ENCODE peak calls at places on chromosomes 12 and 14, in six cellular contexts. V, N, E, W, Z and H are unnamed samples.

GRCh38 chr12:53380797-53381738 is 1.1 kb downstream of the SP1 start:
- DNase-seq in V (no peak), N (peak; percentile 53), E (peak; percentile 42), W (peak; percentile 65), Z (no peak), H (no peak)

GRCh38 chr14:34009956-34010355 is 59.1 kb upstream of the EGLN3 start:
- DNase-seq in V (no peak), N (no peak), E (no peak), W (no peak), Z (no peak), H (no peak)

GRCh38 chr14:66163023-66163422 is 323.1 kb upstream of the CCDC196 start:
- DNase-seq in V (no peak), N (no peak), E (no peak), W (no peak), Z (no peak), H (no peak)

GRCh38 chr12:66131067-66131688 is 628 bp upstream of the LLPH start:
- DNase-seq in V (no peak), N (no peak), E (no peak), W (no peak), Z (no peak), H (no peak)

GRCh38 chr14:104446611-104447010 is 133.0 kb upstream of the C14orf180 start:
- DNase-seq in V (no peak), N (peak; percentile 49), E (no peak), W (no peak), Z (no peak), H (no peak)

GRCh38 chr12:67773896-67774295 is 125.4 kb downstream of the DYRK2 start:
- DNase-seq in V (no peak), N (no peak), E (no peak), W (peak; percentile 56), Z (no peak), H (no peak)

GRCh38 chr14:36254020-36254614 is 66.3 kb downstream of the MBIP start:
- DNase-seq in V (no peak), N (no peak), E (no peak), W (peak; percentile 6), Z (no peak), H (no peak)

GRCh38 chr12:89947437-89948265 is 239.0 kb upstream of the ATP2B1 start:
- DNase-seq in V (peak; percentile 38), N (no peak), E (no peak), W (peak; percentile 96), Z (peak; percentile 75), H (no peak)

GRCh38 chr12:1162083-1162760 is 171.2 kb downstream of the ERC1 start:
- DNase-seq in V (no peak), N (no peak), E (no peak), W (no peak), Z (no peak), H (no peak)

GRCh38 chr14:66468778-66469367 is 17.3 kb upstream of the CCDC196 start:
- DNase-seq in V (no peak), N (no peak), E (no peak), W (no peak), Z (no peak), H (no peak)

GRCh38 chr12:76183459-76184186 is 99.1 kb upstream of the NAP1L1 start:
- DNase-seq in V (peak; percentile 79), N (no peak), E (peak; percentile 15), W (peak; percentile 99), Z (no peak), H (no peak)

GRCh38 chr12:78198896-78199295 is 368.2 kb downstream of the NAV3 start:
- DNase-seq in V (no peak), N (no peak), E (no peak), W (no peak), Z (no peak), H (no peak)

GRCh38 chr14:67538501-67538900 is 5.4 kb downstream of the PLEKHH1 start:
- DNase-seq in V (no peak), N (no peak), E (no peak), W (no peak), Z (no peak), H (no peak)

GRCh38 chr14:98146416-98146815 is 1125.6 kb downstream of the BCL11B start:
- DNase-seq in V (no peak), N (no peak), E (no peak), W (no peak), Z (no peak), H (no peak)

GRCh38 chr14:89767861-89768268 is 186.7 kb downstream of the EFCAB11 start:
- DNase-seq in V (peak; percentile 25), N (no peak), E (peak; percentile 70), W (peak; percentile 69), Z (no peak), H (peak; percentile 45)

GRCh38 chr14:104138098-104138890 is at the start of gene KIF26A:
- DNase-seq in V (no peak), N (peak; percentile 69), E (no peak), W (no peak), Z (no peak), H (no peak)

GRCh38 chr12:92073123-92073522 is 72.5 kb downstream of the BTG1 start:
- DNase-seq in V (no peak), N (no peak), E (no peak), W (no peak), Z (no peak), H (no peak)

GRCh38 chr14:100538566-100539318 is 48.5 kb downstream of the BEGAIN start:
- DNase-seq in V (no peak), N (peak; percentile 56), E (no peak), W (no peak), Z (no peak), H (no peak)

GRCh38 chr12:113933201-113933786 is 32.8 kb downstream of the RBM19 start:
- DNase-seq in V (no peak), N (no peak), E (no peak), W (peak; percentile 75), Z (no peak), H (no peak)

GRCh38 chr12:52296572-52297215 is 5.4 kb upstream of the KRT81 start:
- DNase-seq in V (no peak), N (no peak), E (no peak), W (no peak), Z (no peak), H (no peak)

GRCh38 chr14:80933282-80933681 is 8.3 kb downstream of the CEP128 start:
- DNase-seq in V (no peak), N (no peak), E (no peak), W (no peak), Z (no peak), H (no peak)

GRCh38 chr14:74945261-74945851 is 10.0 kb downstream of the PGF start:
- DNase-seq in V (no peak), N (no peak), E (peak; percentile 28), W (peak; percentile 14), Z (no peak), H (peak; percentile 43)

GRCh38 chr12:111034911-111035577 is 114.7 kb upstream of the MYL2 start:
- DNase-seq in V (no peak), N (no peak), E (no peak), W (no peak), Z (no peak), H (no peak)

GRCh38 chr12:59839514-59839913 is 243.7 kb downstream of the SLC16A7 start:
- DNase-seq in V (no peak), N (no peak), E (no peak), W (no peak), Z (peak; percentile 73), H (no peak)

GRCh38 chr12:59847127-59847526 is 251.3 kb downstream of the SLC16A7 start:
- DNase-seq in V (no peak), N (no peak), E (no peak), W (no peak), Z (no peak), H (no peak)

GRCh38 chr12:59844775-59845174 is 248.9 kb downstream of the SLC16A7 start:
- DNase-seq in V (no peak), N (no peak), E (no peak), W (no peak), Z (no peak), H (no peak)

DNA sequence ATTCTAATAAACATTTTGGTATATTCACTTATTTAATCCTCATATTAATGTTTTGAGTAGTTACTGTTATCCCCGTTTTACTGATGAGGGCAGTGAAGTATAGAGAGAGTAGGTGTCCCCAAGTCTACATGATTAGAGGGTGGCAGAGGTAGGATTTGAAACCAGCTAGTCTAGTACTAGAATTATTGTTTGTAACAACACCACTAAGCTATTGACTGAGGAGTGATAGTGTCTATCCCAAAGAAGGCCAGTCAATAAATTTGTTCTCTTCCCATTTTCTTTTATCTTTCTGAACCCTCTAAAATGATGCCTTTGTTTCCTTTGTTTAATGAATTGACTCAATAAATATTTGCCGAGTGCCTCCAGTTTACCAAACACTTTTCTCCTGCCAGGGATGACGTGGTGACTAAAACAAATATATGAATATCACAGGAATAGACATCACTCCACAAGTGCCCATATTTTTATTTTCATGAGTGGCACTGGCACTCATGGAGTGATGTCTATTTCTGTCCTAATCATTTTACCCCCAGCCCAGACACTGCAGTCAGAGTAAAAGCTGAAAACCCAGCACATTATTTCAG is 247.5 kb downstream of the SLC16A7 start:
- DNase-seq in V (no peak), N (no peak), E (no peak), W (no peak), Z (no peak), H (no peak)
- H3K27ac ChIP-seq in V (no peak overlapping the region), N (no peak overlapping the region), E (no peak overlapping the region), W (no peak overlapping the region), Z (no peak overlapping the region), H (no peak overlapping the region)

DNA sequence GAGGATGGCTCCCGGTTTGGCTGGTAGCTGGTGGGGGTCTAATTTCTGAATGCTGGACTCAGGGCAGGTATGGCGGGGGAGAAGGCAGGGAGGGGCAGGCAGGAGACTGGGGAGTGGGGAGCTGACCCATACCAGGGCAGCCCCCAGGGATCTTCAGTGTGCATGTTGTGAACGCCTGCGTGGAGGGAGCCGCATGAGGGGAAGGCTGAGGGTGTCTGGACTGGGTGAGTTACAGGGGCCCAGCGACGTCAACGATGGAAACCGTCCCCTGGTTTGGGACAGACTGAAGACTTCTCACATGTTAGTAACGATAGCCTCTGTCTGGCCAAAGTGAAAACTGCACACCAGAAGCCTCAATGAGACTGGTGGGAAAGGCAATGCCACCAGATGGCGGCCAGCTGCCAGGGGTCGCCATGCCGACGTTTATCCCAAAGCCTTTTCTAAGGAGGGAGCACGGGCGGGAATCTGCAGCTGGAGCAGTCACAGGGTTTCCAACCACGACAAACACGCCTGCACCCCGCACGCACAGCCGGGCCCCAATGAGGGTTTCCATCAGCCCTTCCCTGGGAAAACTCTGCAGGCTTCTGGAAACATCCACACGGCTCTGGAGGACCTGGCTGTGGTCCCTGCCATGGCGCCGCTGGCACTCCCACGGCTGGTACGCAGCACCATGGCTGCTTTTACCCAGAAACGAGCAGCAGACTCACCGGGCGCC is 14.0 kb downstream of the PGAM5 start:
- DNase-seq in V (no peak), N (no peak), E (no peak), W (no peak), Z (no peak), H (no peak)
- H3K27ac ChIP-seq in V (no peak overlapping the region), N (no peak overlapping the region), E (no peak overlapping the region), W (no peak overlapping the region), Z (no peak overlapping the region), H (no peak overlapping the region)

GRCh38 chr14:26841361-26841760 is 243.5 kb upstream of the NOVA1 start:
- DNase-seq in V (no peak), N (no peak), E (no peak), W (peak; percentile 32), Z (no peak), H (no peak)
- H3K27ac ChIP-seq in V (no peak overlapping the region), N (no peak overlapping the region), E (no peak overlapping the region), W (peak overlapping the region; percentile 52), Z (no peak overlapping the region), H (no peak overlapping the region)

DNA sequence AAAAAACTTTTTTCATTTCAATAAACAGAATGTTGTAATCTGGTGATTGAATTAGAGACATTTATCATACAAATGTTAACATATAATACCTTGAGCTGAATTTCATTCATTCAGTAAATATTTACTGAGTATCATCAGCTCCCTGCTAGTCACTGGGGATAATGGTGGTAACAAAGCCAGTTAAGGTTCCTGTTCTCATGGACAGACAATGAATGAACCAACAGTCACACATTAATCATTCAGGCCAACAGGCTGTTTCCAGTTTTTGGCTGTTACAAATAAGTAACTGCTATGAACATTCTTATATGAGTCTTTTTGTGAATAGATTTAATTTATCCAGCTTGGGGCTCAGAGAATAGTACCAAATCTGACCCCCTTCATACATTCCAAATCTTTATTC is 13.5 kb downstream of the EXD2 start:
- DNase-seq in V (no peak), N (no peak), E (no peak), W (no peak), Z (no peak), H (no peak)
- H3K27ac ChIP-seq in V (no peak overlapping the region), N (no peak overlapping the region), E (no peak overlapping the region), W (no peak overlapping the region), Z (no peak overlapping the region), H (no peak overlapping the region)